ENCODE peak calls at places on chromosomes 12 and 14, in eight cellular contexts. W is activated gamma-delta T cell treated with anti-CD3 and anti-CD28 coated beads, Interleukin-2, amount 50 U/mL, for 16 hours; J is GDM1; D is activated CD4-positive, alpha-beta T cell treated with anti-CD3 and anti-CD28 coated beads, Interleukin-2, amount 50 U/mL, for 1 hour; V is C1 segment of cervical spinal cord; Z is stimulated activated CD4-positive, alpha-beta T cell treated with anti-CD3 and anti-CD28 coated beads, Interleukin-4, amount 100 ng/mL, for 4 hours; K is gastrocnemius medialis; O is NCI-H1105. U is an unnamed sample.

GRCh38 chr12:6996040-6996441 is 22.2 kb downstream of the LPCAT3 start:
- DNase-seq in W (no peak), J (no peak), D (no peak), V (peak; percentile 94), Z (no peak), K (peak; percentile 49), O (no peak), U (no peak)

GRCh38 chr12:66036317-66036716 is 94.2 kb downstream of the LLPH start:
- DNase-seq in W (no peak), J (no peak), D (no peak), V (no peak), Z (no peak), K (peak; percentile 4), O (no peak), U (no peak)

GRCh38 chr12:110365743-110366473 is 37.6 kb downstream of the ANAPC7 start:
- DNase-seq in W (no peak), J (no peak), D (no peak), V (no peak), Z (no peak), K (no peak), O (no peak), U (no peak)

GRCh38 chr14:77980475-77981321 is 180.8 kb downstream of the ADCK1 start:
- DNase-seq in W (no peak), J (no peak), D (no peak), V (no peak), Z (no peak), K (no peak), O (no peak), U (no peak)

GRCh38 chr12:69442894-69443293 is 27.3 kb upstream of the FRS2 start:
- DNase-seq in W (no peak), J (no peak), D (no peak), V (no peak), Z (no peak), K (no peak), O (no peak), U (no peak)

GRCh38 chr12:127284021-127284420 is 982.9 kb upstream of the TMEM132C start:
- DNase-seq in W (no peak), J (no peak), D (no peak), V (no peak), Z (no peak), K (no peak), O (no peak), U (no peak)

GRCh38 chr12:96850676-96851075 is 56.4 kb upstream of the NEDD1 start:
- DNase-seq in W (no peak), J (no peak), D (no peak), V (no peak), Z (no peak), K (no peak), O (no peak), U (no peak)

GRCh38 chr14:82009076-82009475 is 475.4 kb upstream of the SEL1L start:
- DNase-seq in W (no peak), J (no peak), D (no peak), V (no peak), Z (no peak), K (no peak), O (no peak), U (no peak)

GRCh38 chr14:100825691-100826331 is at the start of gene MEG3:
- DNase-seq in W (no peak), J (no peak), D (no peak), V (peak; percentile 82), Z (no peak), K (no peak), O (no peak), U (no peak)

GRCh38 chr14:95265106-95266094 is 54.3 kb downstream of the CLMN start:
- DNase-seq in W (no peak), J (no peak), D (no peak), V (no peak), Z (no peak), K (peak; percentile 12), O (no peak), U (peak; percentile 49)

GRCh38 chr12:12046401-12046800 is 24.3 kb upstream of the BCL2L14 start:
- DNase-seq in W (no peak), J (no peak), D (no peak), V (no peak), Z (no peak), K (no peak), O (no peak), U (no peak)

GRCh38 chr12:121217066-121217465 is 7.1 kb downstream of the P2RX4 start:
- DNase-seq in W (no peak), J (no peak), D (no peak), V (no peak), Z (no peak), K (no peak), O (no peak), U (no peak)

GRCh38 chr12:58750484-58750883 is 169.8 kb downstream of the LRIG3 start:
- DNase-seq in W (no peak), J (no peak), D (no peak), V (no peak), Z (no peak), K (no peak), O (no peak), U (no peak)

U was measured in GM19239.